ENCODE peak calls at places on chromosomes 3 and 15, in seven cellular contexts. W is NT2/D1, R is HCEC 1CT, N is NCI-H1092 treated with DMSO at 0.1 percent for 48 hours, Q is PC-3, E is NCI-H774, S is LNCaP clone FGC. L is an unnamed sample.

GRCh38 chr3:193655827-193656433 is 62.9 kb downstream of the OPA1 start:
- DNase-seq in Q (no peak), S (no peak), R (no peak), W (no peak), N (no peak), E (no peak), L (no peak)

GRCh38 chr15:61415617-61416120 is 186.6 kb upstream of the RORA start:
- DNase-seq in Q (no peak), N (no peak), R (no peak), W (peak), S (no peak), E (no peak), L (no peak)

GRCh38 chr3:47912006-47912504 is 104.2 kb downstream of the MAP4 start:
- DNase-seq in E (no peak), W (no peak), Q (no peak), N (no peak), S (no peak), R (peak), L (no peak)

GRCh38 chr3:108125151-108125540 is 34.3 kb upstream of the CD47 start:
- DNase-seq in E (no peak), Q (no peak), W (no peak), N (no peak), R (no peak), S (no peak), L (no peak)

GRCh38 chr15:95169701-95170459 is 938.5 kb downstream of the MCTP2 start:
- DNase-seq in R (peak), Q (no peak), N (no peak), E (no peak), S (no peak), W (no peak), L (no peak)

GRCh38 chr15:52013151-52013791 is 5.7 kb upstream of the MAPK6 start:
- DNase-seq in S (no peak), N (no peak), W (no peak), E (no peak), R (peak), Q (peak), L (no peak)

GRCh38 chr3:102511168-102511567 is 76.4 kb downstream of the ZPLD1 start:
- DNase-seq in R (no peak), E (no peak), Q (peak), N (no peak), W (no peak), S (peak), L (no peak)

GRCh38 chr3:37054370-37054769 is 61.1 kb downstream of the MLH1 start:
- DNase-seq in R (peak), Q (peak), E (no peak), S (no peak), W (no peak), N (no peak), L (peak)

GRCh38 chr15:89129123-89129815 is 41.0 kb downstream of the ABHD2 start:
- DNase-seq in S (peak), W (peak), E (peak), N (peak), Q (peak), R (peak), L (no peak)

GRCh38 chr3:99960941-99961340 is 143.3 kb downstream of the CMSS1 start:
- DNase-seq in N (no peak), R (no peak), W (no peak), E (no peak), S (no peak), Q (no peak), L (no peak)

GRCh38 chr3:140902791-140903190 is 38.8 kb upstream of the SLC25A36 start:
- DNase-seq in Q (no peak), W (no peak), E (no peak), N (no peak), S (peak), R (no peak), L (no peak)

GRCh38 chr3:172557515-172558220 is 34.4 kb upstream of the TNFSF10 start:
- DNase-seq in S (no peak), R (peak), N (no peak), W (no peak), Q (no peak), E (no peak), L (no peak)

GRCh38 chr3:134249935-134250716 is 533 bp downstream of the RYK start:
- DNase-seq in R (peak), Q (peak), E (no peak), N (peak), S (no peak), W (no peak), L (no peak)

GRCh38 chr3:108159128-108159527 is 63.1 kb downstream of the IFT57 start:
- DNase-seq in R (peak), Q (no peak), E (no peak), N (no peak), W (no peak), S (no peak), L (no peak)